ENCODE peak calls at places on chromosome 9, in seven cellular contexts. Y is mammary epithelial cell, O is stomach, K is endothelial cell of umbilical vein, M is left kidney, I is bronchial epithelial cell, U is GM04504. A is an unnamed sample.

GRCh38 chr9:84701801-84702200 is 32.3 kb downstream of the NTRK2 start:
- DNase-seq in O (no peak), Y (peak), U (no peak), I (peak), K (no peak), M (no peak), A (no peak)

GRCh38 chr9:75161116-75161857 is 73.0 kb downstream of the OSTF1 start:
- DNase-seq in K (no peak), M (no peak), U (no peak), O (no peak), I (no peak), Y (no peak), A (no peak)

GRCh38 chr9:4489919-4490704 is at the start of gene SLC1A1:
- DNase-seq in Y (peak), K (peak), U (no peak), O (peak), I (peak), M (peak), A (peak)

GRCh38 chr9:120928720-120929389 is 2.3 kb upstream of the TRAF1 start:
- DNase-seq in O (peak), U (no peak), Y (peak), I (no peak), M (peak), K (peak), A (no peak)

GRCh38 chr9:14451949-14452348 is 138.0 kb upstream of the NFIB start:
- DNase-seq in U (no peak), Y (no peak), K (no peak), M (no peak), I (no peak), O (no peak), A (no peak)

GRCh38 chr9:79616013-79616412 is 44.2 kb downstream of the TLE4 start:
- DNase-seq in M (no peak), U (no peak), O (no peak), I (no peak), Y (no peak), K (no peak), A (no peak)

GRCh38 chr9:111514967-111515366 is 10.0 kb upstream of the ZNF483 start:
- DNase-seq in I (peak), K (no peak), M (no peak), Y (peak), O (no peak), U (no peak), A (no peak)

GRCh38 chr9:108478431-108478837 is 377.4 kb downstream of the ACTL7B start:
- DNase-seq in M (no peak), K (peak), Y (peak), I (peak), O (no peak), U (peak), A (no peak)

GRCh38 chr9:83384214-83384613 is 154.0 kb downstream of the FRMD3 start:
- DNase-seq in U (no peak), O (no peak), Y (no peak), I (no peak), M (no peak), K (no peak), A (peak)

A was measured in esophagus muscularis mucosa.